ENCODE peak calls at places on chromosomes 5 and 9, in four cellular contexts. I is cardiac muscle cell, W is heart right ventricle, C is spleen. V is an unnamed sample.

GRCh38 chr9:105392531-105392930 is 55.3 kb upstream of the FSD1L start:
- DNase-seq in C (no peak), I (no peak), W (no peak), V (no peak)

GRCh38 chr9:6805532-6805931 is 47.8 kb downstream of the KDM4C start:
- DNase-seq in I (no peak), W (no peak), C (no peak), V (no peak)

GRCh38 chr5:89421035-89421434 is 538.1 kb upstream of the MEF2C start:
- DNase-seq in W (no peak), I (no peak), C (no peak), V (peak)

GRCh38 chr5:149320791-149321330 is 24.4 kb upstream of the GRPEL2 start:
- DNase-seq in I (peak), C (no peak), W (peak), V (no peak)

GRCh38 chr5:56819027-56819881 is 3.9 kb downstream of the MAP3K1 start:
- DNase-seq in C (no peak), W (no peak), I (no peak), V (no peak)

GRCh38 chr5:170746081-170746951 is 37.2 kb upstream of the GABRP start:
- DNase-seq in W (no peak), C (no peak), I (no peak), V (no peak)

GRCh38 chr5:54643679-54644078 is 126.1 kb downstream of the SNX18 start:
- DNase-seq in W (no peak), I (no peak), C (no peak), V (no peak)

GRCh38 chr5:956941-957729 is 51.5 kb upstream of the NKD2 start:
- DNase-seq in W (no peak), C (no peak), I (peak), V (peak)

GRCh38 chr9:137917795-137918194 is 40.2 kb downstream of the CACNA1B start:
- DNase-seq in W (no peak), C (no peak), I (no peak), V (no peak)

GRCh38 chr9:69594180-69594579 is 78.0 kb downstream of the APBA1 start:
- DNase-seq in C (no peak), I (no peak), W (no peak), V (no peak)

GRCh38 chr5:52987711-52988329 is 1.3 kb upstream of the ITGA2 start:
- DNase-seq in C (no peak), I (no peak), W (no peak), V (no peak)

GRCh38 chr9:4461434-4461833 is 28.8 kb upstream of the SLC1A1 start:
- DNase-seq in W (no peak), I (no peak), C (no peak), V (no peak)

GRCh38 chr5:159601216-159601615 is 270.9 kb upstream of the IL12B start:
- DNase-seq in C (no peak), I (no peak), W (no peak), V (no peak)

DNA sequence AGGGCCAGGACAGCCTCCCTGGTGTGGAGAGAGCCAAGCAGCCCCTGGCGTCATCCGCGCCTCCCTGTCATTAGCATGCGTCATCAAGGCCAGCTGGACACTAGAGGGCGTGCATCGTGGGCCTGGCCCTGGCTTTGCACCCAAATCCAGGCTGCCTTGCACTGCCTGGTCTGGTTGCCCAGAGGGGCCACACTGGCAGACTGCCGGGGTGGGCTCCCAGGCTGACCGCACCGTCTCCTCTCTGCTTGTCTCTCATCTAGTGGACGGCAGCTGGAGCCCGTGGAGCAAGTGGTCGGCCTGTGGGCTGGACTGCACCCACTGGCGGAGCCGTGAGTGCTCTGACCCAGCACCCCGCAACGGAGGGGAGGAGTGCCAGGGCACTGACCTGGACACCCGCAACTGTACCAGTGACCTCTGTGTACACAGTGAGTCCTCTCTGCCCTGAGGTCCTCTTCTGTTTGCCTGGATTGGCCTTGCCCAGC is 29.0 kb downstream of the HK3 start:
- DNase-seq in W (no peak), I (peak), C (no peak), V (no peak)
- TF ChIP-seq CTCF in W (peak), I (peak), C (no peak), V (no peak)

DNA sequence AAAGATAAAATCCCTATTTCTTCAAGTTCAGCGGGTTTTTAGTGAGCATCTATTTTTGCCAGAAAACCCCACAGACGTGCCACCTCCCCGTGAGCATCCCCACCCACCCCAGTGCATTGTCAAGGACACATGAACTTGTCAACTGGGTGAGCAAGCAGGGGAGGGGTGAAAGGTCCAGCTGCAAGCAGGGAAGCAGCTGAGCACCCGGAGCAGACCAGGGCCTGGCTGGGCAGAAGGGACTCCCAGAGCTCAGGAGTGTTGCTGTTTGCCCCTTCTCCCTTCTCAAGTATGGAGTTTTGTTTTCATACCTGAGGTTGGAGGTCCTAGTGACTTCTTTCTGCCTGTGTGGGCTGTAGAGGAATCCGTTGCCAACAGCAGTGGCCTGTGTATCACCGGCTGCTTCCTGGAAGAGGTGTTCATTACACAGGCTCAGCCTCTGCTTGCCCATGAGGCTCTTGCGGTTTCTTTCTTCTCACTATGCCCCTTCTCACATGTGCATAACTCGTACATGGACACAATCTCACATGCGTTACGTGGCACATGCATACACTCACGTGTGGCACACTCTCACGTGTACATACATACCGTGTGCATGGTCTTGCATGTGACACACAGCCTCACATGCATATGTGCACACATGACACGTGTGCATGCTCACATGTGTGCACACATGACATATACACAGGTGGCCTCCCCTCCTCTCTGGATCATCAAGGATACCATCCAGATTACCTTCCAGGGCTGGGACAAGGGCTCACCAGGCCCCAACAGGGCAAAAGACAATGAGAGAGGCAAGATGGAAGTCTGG is 126.7 kb downstream of the MVB12B start:
- DNase-seq in W (no peak), I (no peak), C (peak), V (no peak)
- TF ChIP-seq CTCF in W (no peak), I (no peak), C (no peak), V (no peak)

GRCh38 chr5:73605223-73606087 is 20.5 kb upstream of the ARHGEF28 start:
- DNase-seq in I (no peak), C (no peak), W (no peak), V (no peak)

GRCh38 chr5:73603998-73604397 is 22.0 kb upstream of the ARHGEF28 start:
- DNase-seq in I (no peak), C (no peak), W (no peak), V (no peak)

GRCh38 chr5:73607228-73607627 is 18.8 kb upstream of the ARHGEF28 start:
- DNase-seq in C (no peak), W (no peak), I (no peak), V (no peak)

GRCh38 chr5:73606206-73606753 is 19.7 kb upstream of the ARHGEF28 start:
- DNase-seq in C (no peak), W (no peak), I (no peak), V (no peak)
- TF ChIP-seq CTCF in C (no peak), W (no peak), I (no peak), V (no peak)

GRCh38 chr9:123999668-124000067 is 11.9 kb upstream of the LHX2 start:
- DNase-seq in C (peak), I (no peak), W (no peak), V (peak)
- TF ChIP-seq CTCF in C (no peak), I (no peak), W (no peak), V (no peak)

DNA sequence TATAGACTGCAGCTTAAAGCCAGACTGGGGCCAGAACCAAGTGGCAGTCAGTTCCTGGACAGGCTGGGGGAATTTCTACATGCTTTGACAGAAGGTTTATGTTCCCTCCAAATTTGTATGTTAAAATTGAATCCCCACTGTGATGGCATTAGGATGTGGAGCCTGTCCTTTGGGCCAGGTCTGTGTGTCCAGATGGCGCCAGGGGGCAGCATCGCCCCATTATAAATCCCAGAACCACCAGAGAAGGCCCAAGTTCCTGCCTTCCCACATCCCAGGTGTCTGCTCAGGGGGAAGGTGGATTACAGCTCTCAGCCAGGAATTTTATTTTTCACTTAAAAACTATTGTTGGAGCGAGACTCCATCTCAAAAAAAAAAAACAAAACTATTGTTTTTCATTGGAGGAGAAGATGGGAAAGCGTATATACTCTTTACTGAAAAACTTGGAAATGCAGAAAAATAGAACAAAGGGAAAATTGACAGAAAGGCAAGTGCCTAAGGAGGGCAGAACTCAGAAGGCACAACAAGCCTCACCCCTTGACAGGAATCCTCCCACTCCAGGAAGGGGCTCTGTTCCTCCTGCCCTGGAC is 5.0 kb downstream of the IL3 start:
- DNase-seq in W (peak), I (peak), C (peak), V (peak)
- TF ChIP-seq CTCF in W (peak), I (peak), C (peak), V (peak)

GRCh38 chr9:12462861-12463260 is 230.3 kb upstream of the TYRP1 start:
- DNase-seq in W (no peak), C (no peak), I (no peak), V (no peak)
- TF ChIP-seq CTCF in W (no peak), C (no peak), I (no peak), V (no peak)

DNA sequence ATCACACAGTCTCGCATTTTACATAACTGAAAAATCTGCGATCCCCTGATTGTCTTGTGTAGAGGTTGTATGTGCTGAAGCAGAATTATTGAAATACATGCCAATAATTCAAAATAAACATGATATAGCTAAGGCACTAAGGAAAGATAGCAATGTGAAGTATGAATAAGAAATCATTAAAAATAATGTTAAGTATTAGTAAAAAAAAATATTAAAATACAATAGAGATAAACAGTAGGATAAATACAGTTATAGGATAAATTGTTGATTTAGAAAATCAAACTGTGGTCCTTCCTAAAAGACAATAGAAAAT is 121.1 kb downstream of the FBXL17 start:
- DNase-seq in C (no peak), I (no peak), W (no peak), V (no peak)
- TF ChIP-seq CTCF in C (peak), I (no peak), W (no peak), V (no peak)

V was measured in GM20000.